ENCODE peak calls at places on chromosomes 1 and 21, in ten cellular contexts. B is pancreas; E is CD4-positive, alpha-beta memory T cell; F is Peyer's patch; X is NT2/D1; P is body of pancreas; H is H9; I is kidney; M is tibial nerve; T is K562. G is an unnamed sample.

GRCh38 chr1:238991730-238992490 is 394.5 kb upstream of the CHRM3 start:
- DNase-seq in B (no peak), E (no peak), F (no peak), X (no peak), P (no peak), H (no peak), I (no peak), M (no peak), T (no peak), G (no peak)

GRCh38 chr1:34686531-34686930 is 68.3 kb upstream of the GJB5 start:
- DNase-seq in B (no peak), E (no peak), F (no peak), X (no peak), P (no peak), H (no peak), I (no peak), M (no peak), T (no peak), G (no peak)

GRCh38 chr1:218108034-218108433 is 177.1 kb upstream of the RRP15 start:
- DNase-seq in B (no peak), E (no peak), F (no peak), X (no peak), P (no peak), H (no peak), I (no peak), M (no peak), T (no peak), G (no peak)

GRCh38 chr21:16195476-16195875 is 465.7 kb downstream of the USP25 start:
- DNase-seq in B (no peak), E (no peak), F (no peak), X (no peak), P (no peak), H (no peak), I (no peak), M (no peak), T (no peak), G (no peak)

GRCh38 chr1:240073097-240073496 is 18.6 kb upstream of the FMN2 start:
- DNase-seq in B (no peak), E (no peak), F (no peak), X (peak; percentile 35), P (no peak), H (peak; percentile 35), I (no peak), M (no peak), T (no peak), G (no peak)

GRCh38 chr1:159917533-159917932 is 7.8 kb downstream of the TAGLN2 start:
- DNase-seq in B (no peak), E (no peak), F (no peak), X (no peak), P (peak; percentile 31), H (no peak), I (peak; percentile 47), M (no peak), T (no peak), G (no peak)

GRCh38 chr1:184520343-184520742 is 133.5 kb downstream of the C1orf21 start:
- DNase-seq in B (no peak), E (no peak), F (no peak), X (no peak), P (no peak), H (no peak), I (no peak), M (no peak), T (no peak), G (no peak)

GRCh38 chr1:3327936-3328590 is 126.4 kb upstream of the ARHGEF16 start:
- DNase-seq in B (no peak), E (no peak), F (no peak), X (no peak), P (no peak), H (no peak), I (no peak), M (no peak), T (no peak), G (no peak)

GRCh38 chr1:212045981-212046380 is 10.4 kb downstream of the DTL start:
- DNase-seq in B (no peak), E (no peak), F (no peak), X (no peak), P (no peak), H (no peak), I (no peak), M (no peak), T (no peak), G (no peak)

GRCh38 chr1:243311809-243312208 is 56.0 kb downstream of the SDCCAG8 start:
- DNase-seq in B (no peak), E (no peak), F (no peak), X (no peak), P (no peak), H (no peak), I (no peak), M (no peak), T (no peak), G (no peak)

GRCh38 chr1:21623411-21623961 is 45.7 kb downstream of the RAP1GAP start:
- DNase-seq in B (peak; percentile 96), E (no peak), F (peak; percentile 81), X (no peak), P (peak; percentile 96), H (no peak), I (peak; percentile 95), M (no peak), T (no peak), G (no peak)

GRCh38 chr1:147444381-147444780 is 96.9 kb upstream of the BCL9 start:
- DNase-seq in B (no peak), E (no peak), F (no peak), X (no peak), P (no peak), H (no peak), I (no peak), M (no peak), T (no peak), G (no peak)

GRCh38 chr1:38194486-38194885 is 147.9 kb upstream of the POU3F1 start:
- DNase-seq in B (no peak), E (no peak), F (no peak), X (no peak), P (no peak), H (no peak), I (no peak), M (no peak), T (no peak), G (no peak)

GRCh38 chr1:29932626-29933025 is 696.3 kb downstream of the PTPRU start:
- DNase-seq in B (no peak), E (no peak), F (no peak), X (no peak), P (no peak), H (no peak), I (no peak), M (no peak), T (no peak), G (no peak)

GRCh38 chr1:225653463-225654276 is 747 bp upstream of the ENAH start:
- DNase-seq in B (peak; percentile 64), E (peak; percentile 14), F (peak; percentile 68), X (peak; percentile 39), P (peak; percentile 75), H (peak; percentile 53), I (peak; percentile 85), M (peak; percentile 51), T (no peak), G (no peak)

GRCh38 chr1:8545078-8545477 is 227.2 kb downstream of the SLC45A1 start:
- DNase-seq in B (no peak), E (no peak), F (no peak), X (no peak), P (no peak), H (no peak), I (no peak), M (no peak), T (no peak), G (no peak)

DNA sequence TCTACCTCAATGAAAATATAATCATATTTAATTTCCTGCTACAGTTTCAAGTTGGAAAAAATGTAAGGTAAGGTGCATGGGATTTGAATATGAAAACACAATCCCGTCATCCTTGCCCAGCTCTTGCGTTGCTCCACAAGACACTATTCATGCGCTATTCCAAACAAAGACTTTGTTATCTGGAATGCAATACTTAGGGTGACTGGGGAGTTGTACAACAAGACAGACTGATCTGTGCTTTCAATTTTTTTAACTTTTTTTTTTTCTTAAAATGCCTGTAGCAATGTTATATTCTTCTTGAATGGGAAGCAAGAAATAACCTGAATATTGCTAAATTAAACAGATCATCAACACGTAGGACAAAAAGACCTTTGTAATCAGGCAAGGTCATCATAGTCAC is 1077.2 kb downstream of the TTLL7 start:
- DNase-seq in B (no peak), E (no peak), F (no peak), X (no peak), P (no peak), H (no peak), I (no peak), M (no peak), T (no peak), G (no peak)
- H3K4me1 ChIP-seq in B (peaks cover 6% of the 10 kb centered on the region), E (no peaks in the 10 kb centered on the region), F (no peaks in the 10 kb centered on the region), X (no peaks in the 10 kb centered on the region), P (peaks cover 8% of the 10 kb centered on the region), H (no peaks in the 10 kb centered on the region), I (no peaks in the 10 kb centered on the region), M (no peaks in the 10 kb centered on the region), T (no peaks in the 10 kb centered on the region), G (no peaks in the 10 kb centered on the region)

DNA sequence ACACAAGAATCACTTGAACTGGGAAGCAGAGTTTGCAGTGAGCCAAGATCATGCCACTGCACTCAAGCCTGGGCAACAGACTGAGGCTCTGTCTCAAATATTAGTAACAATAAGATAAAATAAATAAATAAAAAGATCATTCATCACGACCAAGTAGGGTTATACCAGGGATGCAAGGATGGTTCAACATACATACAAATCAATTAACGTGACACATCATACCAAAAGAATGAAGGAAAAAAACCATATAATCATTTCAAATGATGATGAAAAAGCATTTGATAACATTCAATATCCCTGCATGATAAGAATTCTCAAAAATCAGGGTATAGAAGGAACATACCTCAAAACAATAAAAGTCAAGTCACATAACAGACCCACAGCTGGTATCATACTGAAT is 38.3 kb downstream of the PHTF1 start:
- DNase-seq in B (no peak), E (no peak), F (no peak), X (no peak), P (no peak), H (no peak), I (no peak), M (no peak), T (no peak), G (no peak)
- H3K9me3 ChIP-seq in B (no peaks in the 10 kb centered on the region), E (no peaks in the 10 kb centered on the region), F (no peaks in the 10 kb centered on the region), X (peaks cover 48% of the 10 kb centered on the region), P (no peaks in the 10 kb centered on the region), H (peaks cover 6% of the 10 kb centered on the region), I (no peaks in the 10 kb centered on the region), M (peaks cover 7% of the 10 kb centered on the region), T (peaks cover 16% of the 10 kb centered on the region), G (no peaks in the 10 kb centered on the region)

DNA sequence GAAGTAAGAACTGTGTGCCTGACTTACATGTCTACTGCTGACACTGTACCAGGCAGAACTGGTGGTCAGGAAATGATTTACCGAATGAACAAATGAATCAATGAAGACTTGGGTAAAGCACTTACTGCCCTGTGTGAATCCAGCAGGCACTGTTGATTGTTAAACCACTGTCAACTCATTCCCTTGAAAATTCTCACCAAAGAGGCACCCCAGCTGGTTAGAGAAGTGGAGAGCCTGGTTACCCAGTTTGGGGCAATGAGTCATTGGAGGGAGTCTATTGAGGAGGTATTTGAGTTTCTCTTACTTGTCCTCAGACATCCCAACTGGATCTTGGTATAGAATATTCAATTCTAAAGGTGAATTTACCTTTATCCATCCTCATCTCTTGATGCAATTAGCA is 34.2 kb downstream of the JUN start:
- DNase-seq in B (no peak), E (no peak), F (no peak), X (no peak), P (no peak), H (no peak), I (no peak), M (no peak), T (no peak), G (no peak)
- H3K4me1 ChIP-seq in B (peaks cover 15% of the 10 kb centered on the region), E (peaks cover 8% of the 10 kb centered on the region), F (no peaks in the 10 kb centered on the region), X (no peaks in the 10 kb centered on the region), P (peaks cover 30% of the 10 kb centered on the region), H (no peaks in the 10 kb centered on the region), I (no peaks in the 10 kb centered on the region), M (no peaks in the 10 kb centered on the region), T (no peaks in the 10 kb centered on the region), G (peaks cover 10% of the 10 kb centered on the region)

GRCh38 chr1:6578624-6579373 is 995 bp upstream of the ZBTB48 start:
- DNase-seq in B (no peak), E (no peak), F (no peak), X (no peak), P (no peak), H (no peak), I (peak; percentile 66), M (no peak), T (no peak), G (no peak)
- H3K9me3 ChIP-seq in B (no peaks in the 10 kb centered on the region), E (no peaks in the 10 kb centered on the region), F (no peaks in the 10 kb centered on the region), X (no peaks in the 10 kb centered on the region), P (no peaks in the 10 kb centered on the region), H (no peaks in the 10 kb centered on the region), I (no peaks in the 10 kb centered on the region), M (no peaks in the 10 kb centered on the region), T (no peaks in the 10 kb centered on the region), G (no peaks in the 10 kb centered on the region)

G was measured in CD8-positive, alpha-beta memory T cell.